ENCODE peak calls at places on chromosomes 1 and 21, in four cellular contexts. B is HepG2, W is K562, Z is GM12878. X is an unnamed sample.
A peak's percentile ranks its signal among the peaks of the same experiment; 100 is the strongest.

GRCh38 chr1:176338897-176339296 is 124.1 kb upstream of the PAPPA2 start:
- DNase-seq in B (no peak), W (no peak), Z (no peak), X (no peak)

GRCh38 chr21:46035809-46036695 is 54.5 kb downstream of the COL6A1 start:
- DNase-seq in B (no peak), W (no peak), Z (no peak), X (no peak)

GRCh38 chr1:183454377-183454776 is 17.9 kb upstream of the SMG7 start:
- DNase-seq in B (no peak), W (no peak), Z (no peak), X (no peak)

GRCh38 chr1:165573787-165574186 is 30.0 kb downstream of the LRRC52 start:
- DNase-seq in B (no peak), W (no peak), Z (no peak), X (no peak)

GRCh38 chr1:47703981-47704596 is 266.2 kb downstream of the FOXD2 start:
- DNase-seq in B (no peak), W (peak; percentile 21), Z (no peak), X (no peak)

GRCh38 chr1:147545133-147545532 is 3.8 kb downstream of the BCL9 start:
- DNase-seq in B (no peak), W (no peak), Z (peak; percentile 24), X (no peak)

GRCh38 chr1:41623736-41624135 is 139.3 kb upstream of the EDN2 start:
- DNase-seq in B (no peak), W (no peak), Z (no peak), X (no peak)

GRCh38 chr21:33383056-33383888 is 19.9 kb upstream of the IFNGR2 start:
- DNase-seq in B (peak; percentile 91), W (peak; percentile 77), Z (peak; percentile 98), X (no peak)

GRCh38 chr1:192668434-192668983 is 32.6 kb downstream of the RGS13 start:
- DNase-seq in B (peak; percentile 80), W (no peak), Z (no peak), X (no peak)

GRCh38 chr1:51916587-51917405 is 38.3 kb upstream of the NRDC start:
- DNase-seq in B (no peak), W (no peak), Z (no peak), X (no peak)

GRCh38 chr21:37210017-37210593 is 57.0 kb downstream of the VPS26C start:
- DNase-seq in B (no peak), W (peak; percentile 40), Z (no peak), X (no peak)

GRCh38 chr1:34790985-34791384 is 1.8 kb upstream of the GJA4 start:
- DNase-seq in B (no peak), W (no peak), Z (no peak), X (no peak)

DNA sequence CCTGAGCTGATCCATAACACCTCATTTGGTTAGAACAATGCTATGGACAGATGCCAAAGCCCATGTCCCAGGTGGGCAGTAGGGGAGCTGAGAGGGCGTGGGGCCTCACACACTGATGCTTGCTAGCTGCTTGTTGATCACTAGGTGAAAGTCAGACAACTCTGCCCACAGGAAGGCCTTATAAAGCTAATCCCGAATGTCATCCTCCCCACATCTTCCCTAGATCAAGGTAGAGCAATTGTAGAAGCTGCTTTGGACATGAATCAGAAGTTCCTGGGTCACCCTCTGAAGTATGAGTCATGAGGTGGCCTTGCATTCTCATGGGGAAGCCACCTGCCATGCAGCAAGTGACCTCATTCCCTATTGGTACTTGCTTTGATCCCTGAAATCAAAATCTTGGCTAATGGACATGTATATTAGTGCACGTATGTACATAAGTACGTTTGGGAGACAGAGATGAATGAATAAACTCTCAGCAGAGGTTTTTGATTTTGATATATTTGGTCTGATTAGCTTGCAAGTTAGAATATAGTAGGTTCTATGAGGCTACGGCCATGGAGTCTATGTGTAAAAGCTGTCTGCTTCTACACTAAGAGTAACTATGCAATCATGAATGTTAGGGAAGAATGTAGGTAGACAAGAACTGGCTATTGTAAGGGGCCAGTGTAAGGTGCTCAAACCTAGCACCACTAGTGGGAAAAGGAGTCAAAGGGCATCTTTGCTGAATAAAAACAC is 52.7 kb downstream of the ABCA4 start:
- DNase-seq in B (peak; percentile 95), W (no peak), Z (no peak), X (no peak)
- TF ChIP-seq TARDBP in B (no peak), W (no peak), Z (no peak), X (no peak)

DNA sequence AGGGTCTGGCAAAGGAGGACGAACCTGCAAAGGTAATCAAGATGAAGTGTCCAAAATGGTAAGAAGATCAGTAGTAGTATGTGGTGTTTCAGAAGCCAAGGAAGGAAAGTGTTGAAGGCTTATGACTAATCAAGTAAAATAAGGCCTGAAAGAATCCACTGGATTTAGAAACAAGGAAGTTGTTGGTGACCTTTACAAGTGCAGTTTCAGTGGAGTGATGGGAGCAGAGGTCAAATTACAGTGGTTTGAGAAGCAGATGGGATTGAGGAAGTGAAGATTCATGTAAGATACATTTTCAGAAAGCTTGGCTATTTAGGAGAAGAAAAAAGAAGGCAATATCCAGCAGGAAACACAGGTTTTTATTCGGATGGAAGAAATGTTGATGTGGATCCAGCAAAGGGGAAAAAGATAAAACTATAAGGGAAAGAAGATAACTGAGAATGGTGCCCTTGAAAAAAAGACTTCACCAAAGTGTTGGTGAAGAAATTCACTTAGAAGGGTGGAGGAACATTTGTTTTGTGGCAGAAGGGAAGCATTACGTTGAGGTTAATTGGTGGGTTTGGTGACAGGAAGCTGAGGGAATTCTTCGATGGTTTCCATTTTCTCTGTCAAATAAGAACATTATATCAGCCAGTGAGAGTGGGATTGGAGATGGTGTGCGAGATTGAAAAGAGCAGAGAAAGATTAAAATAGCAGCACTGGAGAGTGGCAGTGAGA is 2.1 kb downstream of the ARMH1 start:
- DNase-seq in B (no peak), W (peak; percentile 52), Z (no peak), X (no peak)
- TF ChIP-seq TARDBP in B (no peak), W (no peak), Z (no peak), X (no peak)

GRCh38 chr1:153849487-153850185 is 73.1 kb downstream of the GATAD2B start:
- DNase-seq in B (no peak), W (no peak), Z (peak; percentile 78), X (no peak)
- TF ChIP-seq TARDBP in B (no peak), W (no peak), Z (no peak), X (no peak)

DNA sequence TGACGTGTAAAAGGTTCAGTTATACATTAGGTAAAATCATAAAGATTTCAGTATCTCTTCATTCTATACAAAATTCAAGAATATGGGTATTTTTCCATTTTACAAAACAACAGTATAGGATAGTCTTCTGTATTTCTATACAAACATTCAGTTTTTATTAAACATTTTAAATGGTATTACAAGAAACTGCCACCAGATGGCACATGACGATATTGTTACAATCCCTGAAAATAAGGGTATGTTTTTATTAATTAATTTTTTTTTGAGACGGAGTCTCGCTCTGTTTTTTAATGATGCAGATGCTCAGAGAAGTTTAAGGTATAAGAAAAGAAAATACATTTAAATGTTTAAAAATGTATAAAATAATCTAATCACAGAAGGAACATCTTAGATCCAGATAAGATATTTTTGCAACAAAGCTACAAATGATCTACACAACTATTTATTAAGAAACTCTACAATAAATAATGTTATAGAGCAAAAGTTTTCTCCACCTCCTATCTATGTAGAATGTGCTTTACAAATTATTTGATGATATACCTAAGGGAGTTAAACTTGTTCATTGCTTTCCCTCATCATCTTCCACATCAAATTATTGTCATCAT is 23.5 kb upstream of the RSBN1 start:
- DNase-seq in B (peak; percentile 42), W (peak; percentile 71), Z (no peak), X (peak; percentile 33)
- TF ChIP-seq TARDBP in B (no peak), W (no peak), Z (no peak), X (no peak)

DNA sequence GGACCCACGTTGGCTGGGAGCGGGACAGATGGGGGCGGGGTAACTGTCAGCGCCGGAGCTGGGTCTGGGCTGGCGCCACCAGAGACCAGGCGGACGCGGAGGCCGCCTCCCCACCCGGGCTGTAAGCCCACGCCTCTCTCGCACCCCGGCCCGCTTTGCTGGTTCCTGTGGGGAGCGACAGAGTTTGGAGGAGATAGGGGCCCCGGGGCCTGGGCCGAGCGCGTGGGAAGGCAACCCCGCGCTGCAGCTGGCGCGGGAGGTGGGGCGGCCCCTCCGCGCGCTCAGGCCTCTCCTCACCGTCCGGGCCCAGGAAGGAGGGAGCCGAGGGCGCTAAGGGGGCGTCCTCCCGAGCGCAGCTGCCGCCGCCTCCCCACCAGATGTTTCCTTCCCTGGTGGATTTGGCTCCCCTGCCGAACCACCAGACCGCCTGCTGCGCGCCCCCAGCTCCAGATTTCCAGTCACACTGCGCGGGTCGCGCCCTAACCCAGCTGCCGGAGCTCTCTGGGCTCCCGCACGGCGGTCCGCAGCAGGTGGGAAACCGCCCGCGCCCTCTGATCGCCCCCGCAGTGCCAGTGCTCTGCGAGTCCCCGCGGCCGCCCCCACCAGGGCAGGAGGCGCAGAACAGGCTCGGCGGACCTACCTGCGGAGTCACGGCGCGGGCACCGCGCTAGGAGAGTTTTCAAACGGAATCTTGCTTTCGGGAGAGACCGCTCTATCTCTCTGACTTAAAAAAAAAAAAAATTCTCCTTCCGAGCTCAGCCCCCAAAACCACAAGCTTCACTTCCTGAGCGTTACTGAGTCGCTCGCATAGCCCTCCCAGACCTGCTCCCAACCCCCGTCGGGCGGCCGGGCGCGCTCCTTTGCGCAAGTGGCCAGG is 1.1 kb downstream of the GFI1 start:
- DNase-seq in B (peak; percentile 49), W (peak; percentile 65), Z (no peak), X (peak; percentile 79)
- TF ChIP-seq TARDBP in B (peak; percentile 67), W (no peak), Z (no peak), X (no peak)

GRCh38 chr1:12433323-12434053 is 184.5 kb downstream of the DHRS3 start:
- DNase-seq in B (peak; percentile 82), W (peak; percentile 84), Z (no peak), X (peak; percentile 52)
- TF ChIP-seq TARDBP in B (peak; percentile 51), W (no peak), Z (no peak), X (no peak)

GRCh38 chr1:38581396-38581795 is 278.2 kb downstream of the RRAGC start:
- DNase-seq in B (no peak), W (no peak), Z (no peak), X (no peak)
- TF ChIP-seq TARDBP in B (no peak), W (no peak), Z (no peak), X (no peak)

GRCh38 chr1:159428536-159428935 is 3.5 kb upstream of the OR10J4 start:
- DNase-seq in B (no peak), W (no peak), Z (no peak), X (no peak)
- TF ChIP-seq TARDBP in B (no peak), W (no peak), Z (no peak), X (no peak)

GRCh38 chr1:193905288-193906085 is 719.1 kb upstream of the B3GALT2 start:
- DNase-seq in B (no peak), W (no peak), Z (no peak), X (no peak)
- TF ChIP-seq TARDBP in B (no peak), W (no peak), Z (no peak), X (no peak)